ENCODE peak calls at places on chromosomes 2 and 18, in four cellular contexts. P is Kasumi-1; F is activated gamma-delta T cell treated with anti-CD3 and anti-CD28 coated beads, Interleukin-2, amount 50 U/mL, for 16 hours; T is M059J. I is an unnamed sample.

GRCh38 chr18:33937270-33937816 is 287.4 kb downstream of the NOL4 start:
- DNase-seq in P (no peak), F (no peak), T (no peak), I (no peak)

GRCh38 chr2:95240091-95240490 is 32.8 kb downstream of the ZNF892 start:
- DNase-seq in P (no peak), F (no peak), T (peak), I (no peak)

GRCh38 chr2:46816151-46816845 is 99.3 kb downstream of the MCFD2 start:
- DNase-seq in P (no peak), F (no peak), T (no peak), I (no peak)

GRCh38 chr18:49585781-49586663 is 24.2 kb downstream of the LIPG start:
- DNase-seq in P (no peak), F (no peak), T (no peak), I (no peak)

GRCh38 chr2:164937864-164938401 is 17.4 kb downstream of the SLC38A11 start:
- DNase-seq in P (no peak), F (no peak), T (no peak), I (no peak)

GRCh38 chr2:1623906-1624445 is 120.3 kb downstream of the PXDN start:
- DNase-seq in P (no peak), F (no peak), T (no peak), I (no peak)

GRCh38 chr2:191703079-191703725 is 25.3 kb downstream of the NABP1 start:
- DNase-seq in P (no peak), F (no peak), T (no peak), I (no peak)

GRCh38 chr2:47033102-47033880 is 117.7 kb upstream of the MCFD2 start:
- DNase-seq in P (no peak), F (no peak), T (peak), I (no peak)

GRCh38 chr18:48609820-48610815 is 71.3 kb downstream of the CTIF start:
- DNase-seq in P (no peak), F (no peak), T (peak), I (no peak)

GRCh38 chr18:50839996-50840395 is 20.2 kb upstream of the MRO start:
- DNase-seq in P (no peak), F (no peak), T (no peak), I (no peak)

GRCh38 chr2:187842978-187843847 is 289.0 kb upstream of the TFPI start:
- DNase-seq in P (peak), F (no peak), T (peak), I (peak)

GRCh38 chr2:176856645-176857044 is 355.9 kb upstream of the HNRNPA3 start:
- DNase-seq in P (no peak), F (no peak), T (no peak), I (peak)

GRCh38 chr2:165624139-165624803 is 154.8 kb downstream of the CSRNP3 start:
- DNase-seq in P (no peak), F (no peak), T (no peak), I (no peak)

GRCh38 chr2:28347596-28347995 is 45.1 kb upstream of the FOSL2 start:
- DNase-seq in P (no peak), F (no peak), T (no peak), I (no peak)

I was measured in KBM-7.